ENCODE peak calls at places on chromosomes 2 and 18, in six cellular contexts. A is hepatocyte, V is heart left ventricle, D is uterus, W is right atrium auricular region, I is GM06990. U is an unnamed sample.

GRCh38 chr2:196170202-196170680 is 1.1 kb downstream of the STK17B start:
- DNase-seq in A (peak; percentile 49), V (peak; percentile 26), D (no peak), W (no peak), I (no peak), U (peak; percentile 79)

GRCh38 chr2:197008229-197008628 is 81.7 kb upstream of the PGAP1 start:
- DNase-seq in A (no peak), V (no peak), D (no peak), W (no peak), I (no peak), U (peak; percentile 63)

GRCh38 chr2:236831698-236832097 is 254.0 kb upstream of the COPS8 start:
- DNase-seq in A (no peak), V (no peak), D (no peak), W (no peak), I (no peak), U (no peak)

GRCh38 chr2:204984421-204984925 is 439.2 kb downstream of the PARD3B start:
- DNase-seq in A (no peak), V (no peak), D (no peak), W (no peak), I (no peak), U (peak; percentile 8)

GRCh38 chr2:127531133-127531709 is 4.3 kb upstream of the MYO7B start:
- DNase-seq in A (no peak), V (no peak), D (no peak), W (no peak), I (no peak), U (peak; percentile 30)

GRCh38 chr2:218290316-218291261 is 1.7 kb downstream of the TMBIM1 start:
- DNase-seq in A (no peak), V (no peak), D (no peak), W (no peak), I (peak; percentile 75), U (no peak)

GRCh38 chr2:96514521-96514920 is 9.4 kb upstream of the NEURL3 start:
- DNase-seq in A (no peak), V (no peak), D (no peak), W (no peak), I (no peak), U (no peak)

GRCh38 chr18:41529093-41529492 is 425.9 kb upstream of the PIK3C3 start:
- DNase-seq in A (no peak), V (no peak), D (no peak), W (no peak), I (no peak), U (no peak)

GRCh38 chr2:170052151-170052550 is 125.8 kb upstream of the MYO3B start:
- DNase-seq in A (no peak), V (no peak), D (no peak), W (no peak), I (no peak), U (peak; percentile 44)

GRCh38 chr2:42902939-42903709 is 110.7 kb upstream of the HAAO start:
- DNase-seq in A (no peak), V (no peak), D (no peak), W (no peak), I (no peak), U (peak; percentile 43)

GRCh38 chr18:40293311-40293710 is 1661.7 kb upstream of the PIK3C3 start:
- DNase-seq in A (no peak), V (no peak), D (no peak), W (no peak), I (no peak), U (peak; percentile 5)

GRCh38 chr2:88669371-88670214 is 21.9 kb upstream of the RPIA start:
- DNase-seq in A (peak; percentile 63), V (no peak), D (no peak), W (no peak), I (peak; percentile 22), U (peak; percentile 54)

GRCh38 chr2:74707837-74708236 is 53.8 kb downstream of the SEMA4F start:
- DNase-seq in A (no peak), V (no peak), D (no peak), W (no peak), I (no peak), U (no peak)

GRCh38 chr2:121085801-121086200 is 199.2 kb downstream of the TFCP2L1 start:
- DNase-seq in A (no peak), V (no peak), D (no peak), W (no peak), I (no peak), U (no peak)

GRCh38 chr2:143533846-143534245 is 404.6 kb downstream of the ARHGAP15 start:
- DNase-seq in A (no peak), V (no peak), D (no peak), W (no peak), I (no peak), U (no peak)

GRCh38 chr2:195151711-195152110 is 505.3 kb upstream of the SLC39A10 start:
- DNase-seq in A (no peak), V (no peak), D (no peak), W (no peak), I (no peak), U (no peak)

GRCh38 chr18:80253871-80254492 is 6.7 kb upstream of the PARD6G start:
- DNase-seq in A (peak; percentile 11), V (no peak), D (no peak), W (peak; percentile 30), I (no peak), U (peak; percentile 12)

GRCh38 chr2:176561706-176562105 is 292.5 kb downstream of the MTX2 start:
- DNase-seq in A (no peak), V (no peak), D (no peak), W (no peak), I (no peak), U (peak; percentile 32)

GRCh38 chr2:162989507-162989906 is 150.9 kb upstream of the KCNH7 start:
- DNase-seq in A (no peak), V (no peak), D (no peak), W (no peak), I (no peak), U (no peak)
- TF ChIP-seq CTCF in A (no peak), V (no peak), D (no peak), W (no peak), I (no peak), U (no peak)

GRCh38 chr2:157182204-157182709 is 75.2 kb upstream of the GALNT5 start:
- DNase-seq in A (no peak), V (no peak), D (no peak), W (no peak), I (no peak), U (peak; percentile 38)

GRCh38 chr2:157184161-157184910 is 73.2 kb upstream of the GALNT5 start:
- DNase-seq in A (no peak), V (no peak), D (no peak), W (no peak), I (no peak), U (peak; percentile 57)

GRCh38 chr2:157190151-157190550 is 67.4 kb upstream of the GALNT5 start:
- DNase-seq in A (no peak), V (no peak), D (no peak), W (no peak), I (no peak), U (peak; percentile 82)

GRCh38 chr2:157182834-157183396 is 74.6 kb upstream of the GALNT5 start:
- DNase-seq in A (no peak), V (no peak), D (no peak), W (no peak), I (no peak), U (peak; percentile 96)

GRCh38 chr2:157185828-157186227 is 71.7 kb upstream of the GALNT5 start:
- DNase-seq in A (peak; percentile 11), V (no peak), D (no peak), W (no peak), I (no peak), U (peak; percentile 88)
- TF ChIP-seq CTCF in A (peak; percentile 20), V (no peak), D (no peak), W (no peak), I (no peak), U (peak; percentile 56)

GRCh38 chr18:3593904-3594759 is 144.2 kb downstream of the TGIF1 start:
- DNase-seq in A (peak; percentile 92), V (peak; percentile 89), D (peak; percentile 88), W (peak; percentile 95), I (peak; percentile 80), U (peak; percentile 99)
- TF ChIP-seq CTCF in A (peak; percentile 84), V (peak; percentile 97), D (peak; percentile 86), W (peak; percentile 97), I (peak; percentile 94), U (peak; percentile 94)

GRCh38 chr2:202704248-202704647 is 69.5 kb downstream of the FAM117B start:
- DNase-seq in A (no peak), V (no peak), D (no peak), W (no peak), I (no peak), U (no peak)
- TF ChIP-seq CTCF in A (no peak), V (no peak), D (no peak), W (no peak), I (no peak), U (no peak)